ENCODE peak calls at places on chromosome 21, in six cellular contexts. Q is NCI-H774; R is thoracic aorta; W is hypothalamus; D is HS-27A; M is activated CD4-positive, alpha-beta T cell treated with anti-CD3 and anti-CD28 coated beads for 48 hours. Z is an unnamed sample.
A peak's percentile ranks its signal among the peaks of the same experiment; 100 is the strongest.

GRCh38 chr21:22363504-22363903 is 1365.3 kb downstream of the NCAM2 start:
- DNase-seq in Q (no peak), R (no peak), W (no peak), D (no peak), M (no peak), Z (no peak)

GRCh38 chr21:38806153-38806941 is 618 bp downstream of the ETS2 start:
- DNase-seq in Q (no peak), R (no peak), W (no peak), D (no peak), M (peak; percentile 48), Z (no peak)

GRCh38 chr21:14833952-14834351 is 230.8 kb downstream of the NRIP1 start:
- DNase-seq in Q (no peak), R (no peak), W (no peak), D (no peak), M (no peak), Z (no peak)

GRCh38 chr21:42140196-42140934 is 69.2 kb downstream of the UMODL1 start:
- DNase-seq in Q (no peak), R (no peak), W (no peak), D (no peak), M (no peak), Z (no peak)

GRCh38 chr21:15242906-15243305 is 178.1 kb upstream of the NRIP1 start:
- DNase-seq in Q (no peak), R (no peak), W (no peak), D (no peak), M (no peak), Z (no peak)

GRCh38 chr21:43866659-43867331 is 1.8 kb downstream of the AGPAT3 start:
- DNase-seq in Q (no peak), R (no peak), W (no peak), D (no peak), M (peak; percentile 70), Z (no peak)

GRCh38 chr21:35614412-35614901 is 445.9 kb downstream of the SETD4 start:
- DNase-seq in Q (no peak), R (no peak), W (no peak), D (no peak), M (no peak), Z (no peak)

GRCh38 chr21:14737922-14738321 is 191.8 kb upstream of the SAMSN1 start:
- DNase-seq in Q (no peak), R (no peak), W (no peak), D (peak; percentile 17), M (peak; percentile 42), Z (no peak)

GRCh38 chr21:46226920-46227599 is 1.5 kb downstream of the LSS start:
- DNase-seq in Q (no peak), R (no peak), W (no peak), D (no peak), M (no peak), Z (no peak)

GRCh38 chr21:26212220-26212619 is 41.6 kb upstream of the APP start:
- DNase-seq in Q (no peak), R (no peak), W (no peak), D (no peak), M (no peak), Z (no peak)

GRCh38 chr21:39538453-39539042 is 74.2 kb upstream of the B3GALT5 start:
- DNase-seq in Q (no peak), R (no peak), W (no peak), D (no peak), M (no peak), Z (no peak)

GRCh38 chr21:33650929-33651505 is 8.7 kb downstream of the ITSN1 start:
- DNase-seq in Q (no peak), R (no peak), W (no peak), D (no peak), M (no peak), Z (no peak)

GRCh38 chr21:45404726-45405270 is at the start of gene COL18A1:
- DNase-seq in Q (no peak), R (no peak), W (no peak), D (no peak), M (peak; percentile 46), Z (no peak)

GRCh38 chr21:24280591-24280990 is 1326.7 kb downstream of the MRPL39 start:
- DNase-seq in Q (no peak), R (no peak), W (no peak), D (no peak), M (no peak), Z (no peak)

GRCh38 chr21:36396971-36397370 is 11.8 kb downstream of the CHAF1B start:
- DNase-seq in Q (no peak), R (no peak), W (no peak), D (no peak), M (no peak), Z (no peak)

GRCh38 chr21:25441835-25442234 is 165.4 kb downstream of the MRPL39 start:
- DNase-seq in Q (peak; percentile 29), R (no peak), W (no peak), D (no peak), M (no peak), Z (no peak)

GRCh38 chr21:45010860-45011259 is 63.5 kb upstream of the ADARB1 start:
- DNase-seq in Q (no peak), R (no peak), W (no peak), D (no peak), M (no peak), Z (no peak)

GRCh38 chr21:46152939-46153258 is 2.5 kb downstream of the FTCD start:
- DNase-seq in Q (no peak), R (peak; percentile 0), W (no peak), D (no peak), M (no peak), Z (no peak)

GRCh38 chr21:41663805-41664788 is 102.8 kb downstream of the RIPK4 start:
- DNase-seq in Q (no peak), R (no peak), W (no peak), D (no peak), M (no peak), Z (peak; percentile 31)

GRCh38 chr21:26795866-26796329 is 49.3 kb downstream of the ADAMTS1 start:
- DNase-seq in Q (no peak), R (no peak), W (peak; percentile 11), D (peak; percentile 54), M (no peak), Z (no peak)

GRCh38 chr21:42107881-42108553 is 36.9 kb downstream of the UMODL1 start:
- DNase-seq in Q (peak; percentile 30), R (no peak), W (no peak), D (no peak), M (peak; percentile 79), Z (peak; percentile 57)

GRCh38 chr21:36949171-36950141 is 17.0 kb downstream of the HLCS start:
- DNase-seq in Q (no peak), R (no peak), W (no peak), D (no peak), M (no peak), Z (no peak)

GRCh38 chr21:41758550-41758949 is 8.3 kb downstream of the RIPK4 start:
- DNase-seq in Q (no peak), R (no peak), W (no peak), D (no peak), M (no peak), Z (no peak)

Z was measured in breast epithelium.